ENCODE peak calls at places on chromosomes 2 and 18, in six cellular contexts. I is stimulated activated naive CD4-positive, alpha-beta T cell; V is stimulated activated CD4-positive, alpha-beta T cell treated with anti-CD3 and anti-CD28 coated beads, Interleukin-4, amount 100 ng/mL, for 1 hour; A is amniotic stem cell; S is Peyer's patch; J is stimulated activated CD8-positive, alpha-beta memory T cell treated with anti-CD3 and anti-CD28 coated beads, Interleukin-2, amount 100 ng/mL, for 1 hour. O is an unnamed sample.

GRCh38 chr18:76994086-76994654 is 138.4 kb downstream of the MBP start:
- DNase-seq in I (no peak), V (no peak), A (no peak), S (no peak), J (no peak), O (no peak)

GRCh38 chr2:10658041-10658913 is 31.5 kb downstream of the NOL10 start:
- DNase-seq in I (no peak), V (no peak), A (peak), S (no peak), J (no peak), O (no peak)

GRCh38 chr2:11692966-11693521 is 23.0 kb upstream of the NTSR2 start:
- DNase-seq in I (peak), V (peak), A (peak), S (peak), J (peak), O (peak)

GRCh38 chr2:138707424-138708074 is 72.6 kb downstream of the NXPH2 start:
- DNase-seq in I (no peak), V (no peak), A (peak), S (no peak), J (no peak), O (no peak)

GRCh38 chr2:239947361-239948045 is 77.6 kb downstream of the NDUFA10 start:
- DNase-seq in I (no peak), V (no peak), A (no peak), S (peak), J (no peak), O (no peak)

GRCh38 chr2:102442967-102443828 is 20.2 kb downstream of the IL18RAP start:
- DNase-seq in I (peak), V (peak), A (peak), S (no peak), J (no peak), O (peak)

GRCh38 chr2:80703532-80703931 is 399.0 kb upstream of the LRRTM1 start:
- DNase-seq in I (no peak), V (no peak), A (no peak), S (no peak), J (no peak), O (no peak)

GRCh38 chr2:9630001-9630749 is 622 bp downstream of the YWHAQ start:
- DNase-seq in I (peak), V (peak), A (peak), S (peak), J (peak), O (peak)

GRCh38 chr2:225041210-225041870 is 928 bp downstream of the DOCK10 start:
- DNase-seq in I (peak), V (peak), A (no peak), S (peak), J (peak), O (peak)

GRCh38 chr2:8587920-8588830 is 93.7 kb upstream of the ID2 start:
- DNase-seq in I (no peak), V (no peak), A (no peak), S (no peak), J (no peak), O (no peak)

GRCh38 chr2:241295326-241296095 is 20.0 kb downstream of the HDLBP start:
- DNase-seq in I (no peak), V (no peak), A (no peak), S (no peak), J (no peak), O (no peak)

GRCh38 chr2:65366595-65367125 is 65.7 kb downstream of the SPRED2 start:
- DNase-seq in I (no peak), V (no peak), A (peak), S (no peak), J (no peak), O (peak)

GRCh38 chr18:23629444-23629946 is 33.2 kb downstream of the ANKRD29 start:
- DNase-seq in I (no peak), V (no peak), A (no peak), S (peak), J (no peak), O (peak)

GRCh38 chr2:133264951-133265949 is 303.0 kb downstream of the NCKAP5 start:
- DNase-seq in I (no peak), V (no peak), A (no peak), S (peak), J (no peak), O (peak)

GRCh38 chr2:47211497-47212011 is 56.4 kb upstream of the STPG4 start:
- DNase-seq in I (no peak), V (no peak), A (no peak), S (no peak), J (no peak), O (no peak)

GRCh38 chr2:119283873-119284331 is 60.3 kb downstream of the STEAP3 start:
- DNase-seq in I (no peak), V (no peak), A (no peak), S (no peak), J (no peak), O (peak)

GRCh38 chr2:135030826-135031225 is 16.4 kb downstream of the MAP3K19 start:
- DNase-seq in I (no peak), V (no peak), A (no peak), S (no peak), J (no peak), O (no peak)

GRCh38 chr2:220310326-220310936 is 683.0 kb downstream of the SLC4A3 start:
- DNase-seq in I (no peak), V (no peak), A (no peak), S (no peak), J (no peak), O (no peak)

O was measured in transverse colon.